ENCODE peak calls at places on chromosomes 6 and 20, in six cellular contexts. U is SK-N-SH, E is GM23248, M is IMR-90, C is HCT116, W is HepG2. G is an unnamed sample.

GRCh38 chr6:44061375-44062104 is 65.7 kb downstream of the MRPL14 start:
- DNase-seq in U (no peak), E (peak; percentile 69), M (peak; percentile 84), C (no peak), W (no peak), G (no peak)

GRCh38 chr20:59939052-59939878 is 840 bp downstream of the PPP1R3D start:
- DNase-seq in U (no peak), E (no peak), M (no peak), C (no peak), W (no peak), G (no peak)

GRCh38 chr6:45704056-45704790 is 311.4 kb downstream of the CLIC5 start:
- DNase-seq in U (no peak), E (peak; percentile 40), M (peak; percentile 44), C (no peak), W (no peak), G (no peak)

GRCh38 chr20:35820715-35821114 is 48.9 kb downstream of the PHF20 start:
- DNase-seq in U (no peak), E (peak; percentile 78), M (peak; percentile 52), C (no peak), W (no peak), G (no peak)

GRCh38 chr6:112979830-112980229 is 632.7 kb downstream of the RFPL4B start:
- DNase-seq in U (peak; percentile 12), E (peak; percentile 34), M (no peak), C (no peak), W (no peak), G (peak; percentile 8)

GRCh38 chr6:109623288-109623687 is 67.7 kb downstream of the AK9 start:
- DNase-seq in U (no peak), E (peak; percentile 2), M (no peak), C (no peak), W (no peak), G (no peak)

GRCh38 chr6:161035981-161036263 is 44.4 kb downstream of the MAP3K4 start:
- DNase-seq in U (no peak), E (no peak), M (no peak), C (no peak), W (no peak), G (no peak)

GRCh38 chr6:135212020-135212806 is 31.1 kb downstream of the MYB start:
- DNase-seq in U (no peak), E (peak; percentile 69), M (peak; percentile 56), C (no peak), W (no peak), G (no peak)

GRCh38 chr6:16105874-16106273 is 23.0 kb upstream of the MYLIP start:
- DNase-seq in U (no peak), E (peak; percentile 36), M (peak; percentile 5), C (no peak), W (no peak), G (no peak)

GRCh38 chr6:53543341-53544010 is 1.4 kb downstream of the GCLC start:
- DNase-seq in U (no peak), E (peak; percentile 28), M (peak; percentile 89), C (no peak), W (no peak), G (peak; percentile 25)

GRCh38 chr6:142378138-142378875 is 76.5 kb downstream of the ADGRG6 start:
- DNase-seq in U (no peak), E (peak; percentile 72), M (peak; percentile 89), C (peak; percentile 53), W (peak; percentile 87), G (peak; percentile 34)

GRCh38 chr6:109783245-109783990 is 92.3 kb downstream of the FIG4 start:
- DNase-seq in U (no peak), E (peak; percentile 52), M (peak; percentile 29), C (no peak), W (no peak), G (no peak)

GRCh38 chr6:72952808-72953630 is 272.3 kb downstream of the KHDC1L start:
- DNase-seq in U (no peak), E (peak; percentile 52), M (peak; percentile 51), C (no peak), W (no peak), G (no peak)

GRCh38 chr6:3899970-3900439 is 50.8 kb downstream of the FAM50B start:
- DNase-seq in U (no peak), E (no peak), M (no peak), C (no peak), W (peak; percentile 62), G (peak; percentile 70)

GRCh38 chr6:136921936-136922679 is at the start of gene SLC35D3:
- DNase-seq in U (peak; percentile 86), E (peak; percentile 46), M (no peak), C (no peak), W (no peak), G (no peak)

GRCh38 chr6:159311618-159312017 is 142.4 kb downstream of the FNDC1 start:
- DNase-seq in U (no peak), E (peak; percentile 69), M (no peak), C (no peak), W (no peak), G (no peak)

GRCh38 chr6:93447874-93448273 is 28.5 kb upstream of the EPHA7 start:
- DNase-seq in U (no peak), E (no peak), M (no peak), C (no peak), W (no peak), G (no peak)

GRCh38 chr6:3321042-3321441 is 62.3 kb downstream of the PSMG4 start:
- DNase-seq in U (no peak), E (no peak), M (no peak), C (no peak), W (no peak), G (no peak)

GRCh38 chr6:152273638-152274037 is 363.5 kb downstream of the SYNE1 start:
- DNase-seq in U (no peak), E (no peak), M (no peak), C (no peak), W (no peak), G (peak; percentile 64)

GRCh38 chr6:111195656-111196055 is 108.4 kb downstream of the SLC16A10 start:
- DNase-seq in U (no peak), E (no peak), M (no peak), C (no peak), W (no peak), G (no peak)

GRCh38 chr6:128316258-128316952 is 204.0 kb downstream of the PTPRK start:
- DNase-seq in U (no peak), E (no peak), M (no peak), C (no peak), W (no peak), G (no peak)

DNA sequence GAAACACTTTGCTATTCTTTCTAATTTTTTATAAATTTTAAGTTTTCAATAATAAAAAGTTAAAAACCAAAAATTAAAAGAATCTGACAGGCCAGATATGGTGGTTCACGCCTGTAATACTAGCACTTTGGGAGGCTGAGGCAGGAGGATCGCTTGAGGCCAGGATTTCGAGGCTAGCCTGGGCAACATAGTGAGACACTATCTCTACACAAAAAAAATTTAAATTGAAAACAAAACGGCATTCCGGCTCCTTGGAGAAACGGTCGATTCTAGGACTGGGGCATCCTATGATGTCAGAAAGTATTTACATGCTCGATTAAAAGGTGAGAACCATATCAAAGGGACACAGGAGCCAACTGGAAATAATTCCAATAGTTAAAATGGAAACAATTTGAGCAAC is 21.1 kb downstream of the HLA-E start:
- DNase-seq in U (no peak), E (no peak), M (no peak), C (no peak), W (no peak), G (no peak)
- H3K4me2 ChIP-seq in U (no peak overlapping the region), E (no peak overlapping the region), M (no peak overlapping the region), C (no peak overlapping the region), W (no peak overlapping the region), G (no peak overlapping the region)

GRCh38 chr6:132715204-132715603 is 1.3 kb upstream of the VNN1 start:
- DNase-seq in U (peak; percentile 17), E (peak; percentile 87), M (peak; percentile 76), C (peak; percentile 49), W (peak; percentile 65), G (no peak)

GRCh38 chr6:132713355-132714134 is at the start of gene VNN1:
- DNase-seq in U (no peak), E (peak; percentile 75), M (no peak), C (no peak), W (no peak), G (no peak)

GRCh38 chr6:132714160-132714559 is 305 bp upstream of the VNN1 start:
- DNase-seq in U (no peak), E (no peak), M (no peak), C (no peak), W (no peak), G (no peak)

GRCh38 chr6:132708771-132709170 is 5.1 kb downstream of the VNN1 start:
- DNase-seq in U (no peak), E (no peak), M (peak; percentile 10), C (no peak), W (no peak), G (no peak)

GRCh38 chr6:132712366-132712765 is 1.5 kb downstream of the VNN1 start:
- DNase-seq in U (no peak), E (peak; percentile 74), M (peak; percentile 62), C (no peak), W (no peak), G (peak; percentile 21)
- H3K4me3 ChIP-seq in U (no peak overlapping the region), E (no peak overlapping the region), M (no peak overlapping the region), C (no peak overlapping the region), W (no peak overlapping the region), G (no peak overlapping the region)

DNA sequence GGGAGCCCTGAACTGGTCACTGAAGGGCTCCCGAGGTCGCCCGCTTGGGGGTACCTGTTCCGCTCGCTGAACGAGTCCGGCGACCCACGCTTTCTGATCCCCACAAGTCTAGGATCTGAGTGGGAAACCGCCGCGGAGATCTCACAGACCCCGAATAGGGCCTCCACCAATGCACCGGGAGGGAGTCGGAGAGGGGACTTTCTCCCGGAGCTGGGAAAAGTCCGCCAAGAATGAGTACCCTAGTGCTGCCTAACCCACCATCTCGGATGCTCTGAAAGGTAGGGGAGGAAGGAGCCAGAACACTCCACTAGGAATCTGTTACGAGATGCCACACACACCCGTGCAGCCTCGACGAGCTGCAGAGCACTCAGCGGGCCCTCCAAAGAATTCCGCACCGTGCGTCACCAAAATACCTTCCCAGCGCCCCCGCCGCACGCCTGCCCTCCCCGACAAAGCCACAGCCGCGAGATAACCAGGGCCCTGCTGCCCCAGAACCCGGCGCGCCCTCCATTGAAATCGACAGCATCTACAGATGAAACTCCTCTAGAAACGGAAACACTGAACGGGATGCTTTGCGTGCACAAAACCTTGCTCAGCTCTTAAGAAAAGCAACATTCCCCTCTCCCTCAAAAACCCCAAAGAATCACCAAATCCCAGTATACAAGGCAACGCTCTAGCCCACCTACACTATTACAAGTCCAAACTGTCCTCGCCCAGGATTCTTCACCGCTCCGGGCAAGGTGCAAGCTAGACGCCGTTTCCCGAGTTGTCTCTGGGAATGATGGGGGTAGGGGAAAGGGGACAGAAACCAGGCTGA is 686 bp downstream of the COL12A1 start:
- DNase-seq in U (peak; percentile 24), E (peak; percentile 90), M (peak; percentile 82), C (no peak), W (no peak), G (peak; percentile 59)
- H3K27me3 ChIP-seq in U (peaks cover 79% of the 10 kb centered on the region), E (no peaks in the 10 kb centered on the region), M (no peaks in the 10 kb centered on the region), C (no peaks in the 10 kb centered on the region), W (peaks cover 64% of the 10 kb centered on the region), G (peaks cover 4% of the 10 kb centered on the region)

GRCh38 chr20:2693996-2694471 is 1.5 kb downstream of the EBF4 start:
- DNase-seq in U (peak; percentile 73), E (no peak), M (no peak), C (no peak), W (no peak), G (no peak)

GRCh38 chr20:2694519-2694918 is 1.9 kb downstream of the EBF4 start:
- DNase-seq in U (no peak), E (no peak), M (no peak), C (no peak), W (no peak), G (no peak)

GRCh38 chr20:2692886-2693285 is 306 bp downstream of the EBF4 start:
- DNase-seq in U (no peak), E (peak; percentile 37), M (no peak), C (no peak), W (no peak), G (no peak)

GRCh38 chr20:2692036-2692885 is at the start of gene EBF4:
- DNase-seq in U (peak; percentile 99), E (peak; percentile 13), M (no peak), C (no peak), W (no peak), G (peak; percentile 27)

GRCh38 chr20:2693286-2693995 is 861 bp downstream of the EBF4 start:
- DNase-seq in U (peak; percentile 90), E (peak; percentile 15), M (no peak), C (no peak), W (no peak), G (no peak)
- H3K4me2 ChIP-seq in U (peak overlapping the region; percentile 71), E (no peak overlapping the region), M (peak overlapping the region; percentile 9), C (peak overlapping the region; percentile 77), W (peak overlapping the region; percentile 65), G (no peak overlapping the region)

G was measured in PC-9.